ENCODE peak calls at places on chromosomes 4 and X, in nine cellular contexts. F, C, E, M, O, S, Y, A and Q are unnamed samples.

GRCh38 chrX:53583571-53583970 is 102.9 kb downstream of the HUWE1 start:
- DNase-seq in F (no peak), C (no peak), E (no peak), M (no peak), O (no peak), S (no peak), Y (no peak), A (no peak), Q (no peak)

GRCh38 chr4:147942729-147943128 is 210.8 kb downstream of the ARHGAP10 start:
- DNase-seq in F (no peak), C (no peak), E (no peak), M (no peak), O (no peak), S (no peak), Y (no peak), A (no peak), Q (no peak)

GRCh38 chr4:159042097-159042605 is 60.7 kb upstream of the RAPGEF2 start:
- DNase-seq in F (no peak), C (peak; percentile 37), E (peak; percentile 26), M (no peak), O (peak; percentile 66), S (no peak), Y (no peak), A (no peak), Q (no peak)

GRCh38 chr4:37922323-37922722 is 31.4 kb downstream of the TBC1D1 start:
- DNase-seq in F (peak; percentile 56), C (no peak), E (no peak), M (no peak), O (no peak), S (no peak), Y (no peak), A (no peak), Q (no peak)

GRCh38 chr4:151674804-151675290 is 86.0 kb downstream of the GATB start:
- DNase-seq in F (peak; percentile 43), C (peak; percentile 42), E (peak; percentile 63), M (peak; percentile 72), O (peak; percentile 61), S (peak; percentile 36), Y (no peak), A (peak; percentile 33), Q (no peak)

GRCh38 chrX:39859991-39860861 is 237.5 kb downstream of the BCOR start:
- DNase-seq in F (peak; percentile 72), C (peak; percentile 30), E (no peak), M (no peak), O (no peak), S (no peak), Y (no peak), A (peak; percentile 36), Q (peak; percentile 79)

GRCh38 chr4:6032249-6033244 is 14.3 kb upstream of the C4orf50 start:
- DNase-seq in F (peak; percentile 3), C (no peak), E (no peak), M (no peak), O (no peak), S (no peak), Y (no peak), A (peak; percentile 2), Q (no peak)

GRCh38 chrX:45851434-45851991 is 650.8 kb upstream of the DIPK2B start:
- DNase-seq in F (no peak), C (no peak), E (peak; percentile 24), M (no peak), O (no peak), S (no peak), Y (peak; percentile 67), A (peak; percentile 13), Q (no peak)

GRCh38 chr4:97367878-97368277 is 775.4 kb downstream of the STPG2 start:
- DNase-seq in F (peak; percentile 20), C (no peak), E (no peak), M (no peak), O (no peak), S (no peak), Y (no peak), A (no peak), Q (no peak)

GRCh38 chrX:103846395-103846794 is 14.3 kb upstream of the RAB9B start:
- DNase-seq in F (no peak), C (no peak), E (no peak), M (no peak), O (no peak), S (no peak), Y (no peak), A (no peak), Q (no peak)

DNA sequence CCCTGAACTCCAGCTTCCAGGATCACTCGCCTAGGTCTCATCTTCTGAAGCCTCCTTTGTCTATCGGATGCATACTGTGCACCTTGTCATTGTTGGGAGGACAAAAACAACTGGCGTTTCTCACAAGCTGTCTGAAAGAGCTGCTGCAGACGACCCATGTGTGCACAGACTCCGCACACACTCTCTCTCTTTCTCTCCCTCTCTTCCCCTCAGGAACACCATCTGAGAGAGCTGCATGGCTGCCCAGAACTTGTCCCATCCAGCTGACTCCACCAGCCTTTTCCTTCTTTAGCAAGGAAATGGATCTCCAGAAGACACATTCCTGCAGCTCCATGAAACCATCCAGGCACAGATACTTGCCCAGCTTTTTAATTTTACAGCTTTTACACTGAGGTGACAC is 82.9 kb downstream of the MAML3 start:
- DNase-seq in F (no peak), C (no peak), E (no peak), M (no peak), O (no peak), S (no peak), Y (no peak), A (no peak), Q (no peak)
- TF ChIP-seq CTCF in F (no peak), C (no peak), E (no peak), M (no peak), O (no peak), S (no peak), Y (no peak), A (no peak), Q (no peak)

DNA sequence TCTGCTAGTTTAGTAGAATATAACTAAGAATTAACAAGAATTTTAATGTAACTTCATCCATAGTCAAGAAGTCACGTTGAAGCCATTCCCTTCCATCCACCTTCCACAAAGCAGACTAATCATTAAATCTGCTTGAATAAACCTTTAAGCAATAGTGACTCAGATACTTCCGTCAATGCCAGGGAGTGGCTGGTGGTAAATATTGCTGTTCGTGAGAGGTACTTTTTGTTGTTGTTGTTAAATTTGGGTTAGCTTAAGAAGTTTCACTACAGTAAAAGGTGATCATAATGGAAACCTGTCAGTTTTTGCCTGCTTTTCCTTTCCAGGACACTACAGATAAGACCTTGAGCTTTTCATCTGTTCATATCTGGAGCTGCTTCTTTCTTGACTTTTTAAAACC is 316.3 kb downstream of the TMA16 start:
- DNase-seq in F (no peak), C (no peak), E (no peak), M (no peak), O (no peak), S (no peak), Y (no peak), A (no peak), Q (peak; percentile 80)
- H3K4me3 ChIP-seq in F (no peak overlapping the region), C (no peak overlapping the region), E (no peak overlapping the region), M (no peak overlapping the region), O (no peak overlapping the region), S (no peak overlapping the region), Y (no peak overlapping the region), A (no peak overlapping the region), Q (no peak overlapping the region)

DNA sequence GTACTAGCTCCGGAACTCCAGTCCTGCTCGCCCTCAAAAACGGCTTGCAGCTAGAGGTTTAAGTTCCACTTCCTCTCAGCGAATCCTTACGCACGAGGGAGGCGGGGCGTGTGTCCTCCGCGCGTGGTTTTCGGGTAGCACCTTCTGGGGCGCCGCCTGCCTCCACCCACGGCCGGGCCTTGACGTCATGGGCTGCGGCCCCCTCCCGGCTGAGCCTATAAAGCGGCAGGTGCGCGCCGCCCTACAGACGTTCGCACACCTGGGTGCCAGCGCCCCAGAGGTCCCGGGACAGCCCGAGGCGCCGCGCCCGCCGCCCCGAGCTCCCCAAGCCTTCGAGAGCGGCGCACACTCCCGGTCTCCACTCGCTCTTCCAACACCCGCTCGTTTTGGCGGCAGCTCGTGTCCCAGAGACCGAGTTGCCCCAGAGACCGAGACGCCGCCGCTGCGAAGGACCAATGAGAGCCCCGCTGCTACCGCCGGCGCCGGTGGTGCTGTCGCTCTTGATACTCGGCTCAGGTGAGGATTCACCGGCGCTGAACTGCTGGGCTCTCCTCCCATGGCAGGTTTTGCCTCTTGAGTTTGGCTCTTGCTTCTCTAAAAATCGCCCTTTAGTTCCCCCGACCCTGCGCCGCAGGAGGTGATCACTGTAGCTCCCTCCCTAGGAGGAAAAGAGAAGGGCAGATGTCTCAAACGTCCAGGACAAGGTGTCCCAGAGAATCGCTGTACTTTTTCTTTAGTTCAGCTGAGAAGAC is at the start of gene AREG:
- DNase-seq in F (peak; percentile 47), C (peak; percentile 88), E (peak; percentile 79), M (peak; percentile 88), O (peak; percentile 71), S (peak; percentile 62), Y (peak; percentile 84), A (peak; percentile 26), Q (peak; percentile 50)
- TF ChIP-seq CTCF in F (peak; percentile 66), C (peak; percentile 31), E (no peak), M (peak; percentile 58), O (peak; percentile 38), S (peak; percentile 66), Y (peak; percentile 27), A (peak; percentile 59), Q (peak; percentile 47)

GRCh38 chr4:42654606-42655005 is 2.3 kb downstream of the ATP8A1 start:
- DNase-seq in F (peak; percentile 90), C (peak; percentile 69), E (no peak), M (no peak), O (no peak), S (no peak), Y (no peak), A (peak; percentile 59), Q (no peak)
- H3K4me3 ChIP-seq in F (no peak overlapping the region), C (no peak overlapping the region), E (no peak overlapping the region), M (no peak overlapping the region), O (peak overlapping the region; percentile 87), S (peak overlapping the region; percentile 94), Y (no peak overlapping the region), A (no peak overlapping the region), Q (peak overlapping the region; percentile 99)

GRCh38 chr4:78024085-78024484 is 33.0 kb upstream of the FRAS1 start:
- DNase-seq in F (no peak), C (no peak), E (no peak), M (no peak), O (no peak), S (no peak), Y (no peak), A (peak; percentile 15), Q (no peak)

GRCh38 chr4:78024692-78025091 is 32.4 kb upstream of the FRAS1 start:
- DNase-seq in F (no peak), C (no peak), E (no peak), M (no peak), O (no peak), S (no peak), Y (no peak), A (no peak), Q (no peak)

GRCh38 chr4:78019494-78019893 is 37.6 kb upstream of the FRAS1 start:
- DNase-seq in F (peak; percentile 13), C (no peak), E (no peak), M (no peak), O (no peak), S (no peak), Y (no peak), A (peak; percentile 8), Q (no peak)

GRCh38 chr4:78020677-78021076 is 36.4 kb upstream of the FRAS1 start:
- DNase-seq in F (no peak), C (no peak), E (no peak), M (no peak), O (no peak), S (no peak), Y (no peak), A (no peak), Q (no peak)

DNA sequence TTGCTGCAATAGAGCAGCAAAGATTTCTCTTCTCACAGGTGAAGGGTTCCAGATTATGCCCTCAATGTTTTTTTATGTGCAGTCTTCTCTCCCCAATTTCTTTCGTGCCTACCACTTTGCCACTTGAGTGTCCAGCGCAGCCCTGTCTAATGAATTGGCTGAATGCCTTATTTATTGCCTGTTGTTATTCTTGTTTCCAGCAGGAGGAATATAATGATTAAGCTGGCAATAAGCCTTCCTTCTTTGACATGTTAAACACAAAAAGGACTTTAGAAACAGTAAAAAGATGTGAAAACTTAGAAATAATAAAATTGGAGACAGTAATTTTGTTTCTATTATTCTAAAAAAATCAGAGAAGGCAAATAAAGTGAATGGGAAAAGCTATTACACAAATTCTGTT is 34.6 kb upstream of the FRAS1 start:
- DNase-seq in F (no peak), C (no peak), E (no peak), M (no peak), O (no peak), S (no peak), Y (no peak), A (no peak), Q (no peak)
- TF ChIP-seq CTCF in F (no peak), C (no peak), E (no peak), M (no peak), O (no peak), S (no peak), Y (no peak), A (no peak), Q (no peak)